ENCODE peak calls at places on chromosomes 1 and 21, in six cellular contexts. U is A549, P is K562, W is endothelial cell of umbilical vein, A is GM12878, B is HepG2. R is an unnamed sample.

GRCh38 chr1:236242568-236242967 is 39.2 kb downstream of the ERO1B start:
- DNase-seq in B (no peak), W (no peak), U (no peak), P (no peak), A (no peak), R (no peak)

GRCh38 chr1:20719261-20719660 is 1.5 kb upstream of the KIF17 start:
- DNase-seq in W (no peak), U (no peak), A (no peak), P (no peak), B (no peak), R (no peak)

GRCh38 chr1:26758358-26758757 is 29.4 kb upstream of the PIGV start:
- DNase-seq in W (no peak), B (no peak), A (no peak), P (no peak), U (no peak), R (no peak)

GRCh38 chr1:94326329-94326728 is 88.9 kb upstream of the ARHGAP29 start:
- DNase-seq in U (no peak), P (no peak), A (no peak), B (no peak), W (no peak), R (no peak)

GRCh38 chr1:86018311-86018923 is 138.2 kb downstream of the COL24A1 start:
- DNase-seq in W (peak), A (no peak), B (peak), P (peak), U (peak), R (peak)

GRCh38 chr1:19949016-19949415 is 25.6 kb upstream of the PLA2G2E start:
- DNase-seq in A (no peak), U (peak), P (no peak), B (peak), W (peak), R (no peak)

GRCh38 chr1:19053486-19053885 is 97.0 kb upstream of the IFFO2 start:
- DNase-seq in A (no peak), P (no peak), W (no peak), B (no peak), U (no peak), R (no peak)

GRCh38 chr1:87226341-87226760 is 102.3 kb upstream of the LMO4 start:
- DNase-seq in P (no peak), W (peak), A (no peak), B (peak), U (peak), R (no peak)

GRCh38 chr1:179771509-179771908 is 28.4 kb downstream of the FAM163A start:
- DNase-seq in U (no peak), A (no peak), P (no peak), B (no peak), W (no peak), R (no peak)

GRCh38 chr1:172254521-172255222 is 165.8 kb upstream of the C1orf105 start:
- DNase-seq in A (no peak), B (no peak), W (peak), P (no peak), U (peak), R (peak)

GRCh38 chr1:6967431-6968079 is 182.3 kb downstream of the CAMTA1 start:
- DNase-seq in P (no peak), W (no peak), B (no peak), U (no peak), A (no peak), R (peak)

GRCh38 chr1:151680391-151680790 is 36.2 kb downstream of the CELF3 start:
- DNase-seq in B (no peak), W (no peak), U (peak), P (no peak), A (no peak), R (no peak)

GRCh38 chr1:171431994-171432393 is 53.3 kb upstream of the PRRC2C start:
- DNase-seq in P (no peak), B (no peak), U (no peak), W (no peak), A (no peak), R (no peak)

GRCh38 chr1:221098462-221099406 is 219.5 kb downstream of the HLX start:
- DNase-seq in P (no peak), A (no peak), W (peak), B (no peak), U (no peak), R (peak)

GRCh38 chr1:19405761-19406481 is 79.4 kb downstream of the CAPZB start:
- DNase-seq in B (no peak), U (no peak), P (no peak), W (no peak), A (no peak), R (no peak)

GRCh38 chr1:165930961-165931360 is 103.5 kb downstream of the UCK2 start:
- DNase-seq in A (no peak), W (no peak), U (no peak), P (no peak), B (no peak), R (no peak)

GRCh38 chr1:6519491-6519934 is 28.0 kb upstream of the PLEKHG5 start:
- DNase-seq in U (no peak), A (no peak), B (no peak), P (no peak), W (no peak), R (peak)

GRCh38 chr1:218348628-218349185 is 3.6 kb downstream of the TGFB2 start:
- DNase-seq in W (peak), P (no peak), B (no peak), U (no peak), A (no peak), R (no peak)

GRCh38 chr21:45938453-45938755 is 43.2 kb upstream of the COL6A1 start:
- DNase-seq in W (no peak), B (no peak), U (no peak), P (no peak), A (no peak), R (no peak)

GRCh38 chr1:24925082-24925779 is 4.8 kb downstream of the RUNX3 start:
- DNase-seq in U (no peak), P (no peak), B (no peak), A (peak), W (no peak), R (no peak)

GRCh38 chr1:68197891-68198290 is 34.4 kb downstream of the WLS start:
- DNase-seq in U (peak), P (no peak), W (peak), B (peak), A (no peak), R (no peak)

GRCh38 chr1:165632152-165632469 is 1.1 kb downstream of the MGST3 start:
- DNase-seq in P (no peak), W (no peak), A (no peak), B (no peak), U (no peak), R (no peak)

GRCh38 chr1:106536741-106537140 is 519.7 kb upstream of the PRMT6 start:
- DNase-seq in P (no peak), U (no peak), A (no peak), B (no peak), W (no peak), R (no peak)

GRCh38 chr21:46622226-46622625 is 13.2 kb upstream of the PRMT2 start:
- DNase-seq in B (peak), W (peak), P (no peak), U (no peak), A (no peak), R (peak)

GRCh38 chr1:212638419-212639151 is 30.0 kb downstream of the ATF3 start:
- DNase-seq in A (no peak), B (no peak), U (no peak), W (no peak), P (no peak), R (no peak)

GRCh38 chr1:201376464-201377374 is 761 bp downstream of the TNNT2 start:
- DNase-seq in B (peak), P (peak), U (peak), W (peak), A (no peak), R (peak)

GRCh38 chr1:7403265-7404045 is 367.6 kb upstream of the VAMP3 start:
- DNase-seq in A (peak), B (no peak), W (no peak), U (peak), P (no peak), R (no peak)

GRCh38 chr1:49364676-49365075 is 588.0 kb upstream of the BEND5 start:
- DNase-seq in A (no peak), U (no peak), B (no peak), P (no peak), W (no peak), R (no peak)

GRCh38 chr1:200029035-200029623 is 1.6 kb downstream of the NR5A2 start:
- DNase-seq in U (peak), P (no peak), B (no peak), A (no peak), W (peak), R (peak)

GRCh38 chr21:35239811-35240219 is 190.7 kb upstream of the RUNX1 start:
- DNase-seq in B (no peak), W (peak), U (no peak), P (no peak), A (no peak), R (peak)

GRCh38 chr1:84653130-84653680 is 37.1 kb downstream of the SSX2IP start:
- DNase-seq in P (no peak), W (no peak), A (no peak), B (no peak), U (no peak), R (peak)

GRCh38 chr1:64894438-64895196 is 71.7 kb downstream of the JAK1 start:
- DNase-seq in A (no peak), W (no peak), P (no peak), U (peak), B (no peak), R (peak)

GRCh38 chr1:153945131-153945794 is 1.3 kb downstream of the DENND4B start:
- DNase-seq in B (no peak), A (no peak), P (peak), U (peak), W (peak), R (peak)

GRCh38 chr1:62608905-62609304 is 11.6 kb downstream of the ANGPTL3 start:
- DNase-seq in U (no peak), P (no peak), B (peak), W (no peak), A (no peak), R (no peak)

DNA sequence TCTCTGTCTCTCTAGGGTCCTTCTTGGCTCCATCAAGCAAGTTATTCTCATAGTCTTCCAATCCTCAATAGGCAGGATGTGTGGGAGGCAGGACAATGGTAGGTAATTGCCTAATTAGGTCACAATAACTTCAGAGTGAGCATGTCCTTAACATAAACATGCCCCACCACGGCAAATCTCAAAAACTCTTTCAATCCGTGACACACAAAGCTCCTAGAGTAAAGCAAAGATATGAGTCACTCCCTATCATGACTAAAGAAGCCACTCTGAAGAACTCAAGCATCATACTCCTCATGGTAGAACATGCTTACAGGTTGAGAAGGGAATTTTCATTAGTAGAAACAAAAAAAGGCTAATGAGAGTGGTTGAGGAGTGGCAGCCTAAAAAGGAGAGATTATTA is 4.9 kb downstream of the HAO2 start:
- DNase-seq in B (no peak), W (no peak), A (no peak), P (no peak), U (peak), R (no peak)
- TF ChIP-seq MYC in B (no peak), W (no peak), A (no peak), P (no peak), U (no peak), R (no peak)

GRCh38 chr21:20882462-20883415 is 115.5 kb upstream of the NCAM2 start:
- DNase-seq in P (peak), W (peak), A (no peak), B (no peak), U (peak), R (peak)
- TF ChIP-seq CTCF in P (peak), W (peak), A (no peak), B (peak), U (no peak), R (peak)

DNA sequence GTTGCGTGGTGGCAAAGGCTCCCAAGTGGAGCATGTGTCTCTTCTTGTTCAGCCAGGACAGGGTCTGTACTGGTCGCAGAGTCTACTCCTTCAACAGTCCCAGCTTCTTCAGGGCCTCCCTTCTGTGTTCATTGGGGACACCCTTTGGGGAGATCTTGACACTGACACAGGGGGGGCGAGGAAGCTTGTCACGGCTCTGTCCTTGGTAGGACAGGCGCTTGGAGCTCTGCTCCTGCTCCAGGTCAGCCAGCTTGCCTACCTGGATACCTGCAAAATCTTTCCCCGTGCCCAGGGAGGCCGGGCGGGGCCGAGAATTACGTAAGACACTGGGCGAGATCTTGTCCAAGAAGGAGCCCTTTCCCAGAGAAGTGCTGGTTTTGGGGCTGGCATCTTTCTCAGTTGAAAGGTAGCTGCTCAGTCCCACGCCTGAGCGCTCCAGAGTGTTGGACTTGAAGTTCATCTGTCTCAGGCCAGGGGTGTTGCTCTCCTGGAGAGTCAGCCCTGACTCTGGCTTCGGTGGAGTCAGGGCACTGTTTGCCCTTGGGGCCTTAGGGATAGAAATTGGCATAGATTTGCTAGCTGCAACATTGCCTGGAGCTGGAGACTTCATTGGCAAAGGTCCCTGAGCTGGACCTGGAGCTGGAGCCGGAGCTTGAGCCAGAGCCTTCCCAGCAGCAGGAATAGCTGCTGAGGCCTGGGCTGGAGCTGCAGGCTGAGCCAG is 10.5 kb downstream of the C1orf116 start:
- DNase-seq in P (no peak), W (no peak), B (no peak), U (no peak), A (no peak), R (no peak)
- TF ChIP-seq MAX in P (no peak), W (no peak), B (no peak), U (no peak), A (no peak), R (no peak)

GRCh38 chr1:34066921-34067603 is 98.0 kb downstream of the CSMD2 start:
- DNase-seq in P (no peak), U (no peak), B (no peak), A (no peak), W (no peak), R (no peak)
- TF ChIP-seq MYC in P (no peak), U (no peak), B (no peak), A (no peak), W (no peak), R (no peak)

GRCh38 chr1:187197685-187198084 is 368.9 kb downstream of the PLA2G4A start:
- DNase-seq in U (no peak), P (no peak), A (no peak), W (no peak), B (no peak), R (no peak)

DNA sequence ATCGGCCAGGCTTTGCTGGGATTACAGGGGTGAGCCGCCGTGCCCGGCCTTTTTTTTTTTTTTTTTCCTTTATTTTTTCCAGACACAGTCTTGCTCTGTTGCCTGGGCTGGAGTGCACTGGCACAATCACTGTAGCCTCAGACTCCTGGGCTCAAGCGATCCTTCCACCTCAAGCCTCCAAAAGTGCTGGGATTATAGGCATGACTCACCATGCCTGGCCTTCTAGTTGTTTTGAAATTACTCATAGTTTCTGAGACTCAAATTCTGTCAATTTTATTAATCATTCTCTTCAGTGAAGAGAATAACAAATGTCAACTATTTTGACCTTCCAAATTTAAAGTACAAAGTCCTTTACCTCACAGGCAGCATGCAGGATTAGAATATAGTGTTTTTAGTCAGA is 374.5 kb downstream of the PLA2G4A start:
- DNase-seq in P (no peak), U (peak), B (no peak), A (no peak), W (peak), R (no peak)
- TF ChIP-seq CTCF in P (no peak), U (no peak), B (no peak), A (no peak), W (no peak), R (no peak)

DNA sequence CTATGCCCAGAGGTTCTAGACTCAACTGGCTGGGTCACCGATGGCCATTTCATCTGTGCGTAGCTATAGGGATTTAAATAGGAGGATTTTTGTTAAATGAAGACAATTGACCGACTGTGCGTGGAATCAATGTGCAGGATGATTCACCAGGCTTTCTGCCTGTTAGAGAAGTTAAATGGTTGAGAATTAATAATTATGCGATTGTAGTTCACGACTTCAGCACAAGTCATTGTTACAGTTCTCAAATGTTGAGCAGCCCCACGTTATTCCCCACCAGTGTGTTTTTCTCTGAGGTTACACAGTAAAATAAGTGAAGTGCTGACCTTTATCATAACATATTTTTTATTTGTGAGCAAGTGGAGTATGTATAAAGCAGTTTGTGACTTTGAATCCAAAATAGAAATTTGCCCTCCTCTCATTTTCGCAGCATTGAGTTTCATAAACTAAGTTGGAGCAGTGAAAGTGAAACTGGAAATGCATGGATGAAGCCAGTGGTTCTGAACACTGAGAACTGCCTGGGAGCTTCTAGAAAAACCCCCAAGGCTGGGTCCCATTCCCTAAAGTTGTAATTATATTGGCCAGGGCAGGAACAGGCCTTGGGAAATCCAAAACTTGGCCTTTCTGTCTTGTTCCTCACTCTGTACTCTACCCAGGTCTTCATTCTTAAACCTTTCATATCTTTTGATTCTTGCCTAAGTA is 102.6 kb downstream of the GALNT2 start:
- DNase-seq in P (no peak), U (no peak), B (no peak), A (peak), W (no peak), R (no peak)
- TF ChIP-seq MAX in P (no peak), U (no peak), B (no peak), A (no peak), W (no peak), R (no peak)

R was measured in NB4.